ENCODE peak calls at places on chromosome 22, in six cellular contexts. One of them, this sample, is unnamed.

GRCh38 chr22:50606561-50607365 is 6.2 kb downstream of the MAPK8IP2 start:
- DNase-seq in mesenchymal stem cell: no peak
- DNase-seq in IMR-90: no peak
- DNase-seq in H9: no peak
- DNase-seq in H1: no peak
- DNase-seq in trophoblast cell: no peak
- DNase-seq in this sample: no peak

GRCh38 chr22:22878801-22879674 is 8.6 kb upstream of the IGLL5 start:
- DNase-seq in mesenchymal stem cell: no peak
- DNase-seq in IMR-90: no peak
- DNase-seq in H9: no peak
- DNase-seq in H1: no peak
- DNase-seq in trophoblast cell: no peak
- DNase-seq in this sample: no peak

GRCh38 chr22:39553429-39553828 is 17.1 kb upstream of the CACNA1I start:
- DNase-seq in mesenchymal stem cell: no peak
- DNase-seq in IMR-90: no peak
- DNase-seq in H9: no peak
- DNase-seq in H1: no peak
- DNase-seq in trophoblast cell: no peak
- DNase-seq in this sample: no peak

GRCh38 chr22:39417641-39418040 is 18.1 kb downstream of the TAB1 start:
- DNase-seq in mesenchymal stem cell: no peak
- DNase-seq in IMR-90: no peak
- DNase-seq in H9: no peak
- DNase-seq in H1: no peak
- DNase-seq in trophoblast cell: no peak
- DNase-seq in this sample: no peak

GRCh38 chr22:39574779-39575551 is 4.4 kb downstream of the CACNA1I start:
- DNase-seq in mesenchymal stem cell: peak; percentile 88
- DNase-seq in IMR-90: peak; percentile 95
- DNase-seq in H9: no peak
- DNase-seq in H1: no peak
- DNase-seq in trophoblast cell: peak; percentile 58
- DNase-seq in this sample: no peak

GRCh38 chr22:28381427-28382167 is 298.0 kb downstream of the TTC28 start:
- DNase-seq in mesenchymal stem cell: no peak
- DNase-seq in IMR-90: peak; percentile 65
- DNase-seq in H9: no peak
- DNase-seq in H1: no peak
- DNase-seq in trophoblast cell: no peak
- DNase-seq in this sample: no peak

GRCh38 chr22:50545522-50546325 is at the start of gene KLHDC7B:
- DNase-seq in mesenchymal stem cell: peak; percentile 55
- DNase-seq in IMR-90: peak; percentile 35
- DNase-seq in H9: no peak
- DNase-seq in H1: no peak
- DNase-seq in trophoblast cell: peak; percentile 43
- DNase-seq in this sample: no peak

GRCh38 chr22:49170053-49170452 is 657.6 kb downstream of the BRD1 start:
- DNase-seq in mesenchymal stem cell: no peak
- DNase-seq in IMR-90: no peak
- DNase-seq in H9: no peak
- DNase-seq in H1: no peak
- DNase-seq in trophoblast cell: no peak
- DNase-seq in this sample: no peak

GRCh38 chr22:29306175-29306829 is at the start of gene GAS2L1:
- DNase-seq in mesenchymal stem cell: peak; percentile 87
- DNase-seq in IMR-90: peak; percentile 73
- DNase-seq in H9: peak; percentile 84
- DNase-seq in H1: peak; percentile 50
- DNase-seq in trophoblast cell: peak; percentile 77
- DNase-seq in this sample: peak; percentile 61

GRCh38 chr22:39985383-39986045 is 9.2 kb upstream of the FAM83F start:
- DNase-seq in mesenchymal stem cell: no peak
- DNase-seq in IMR-90: no peak
- DNase-seq in H9: no peak
- DNase-seq in H1: no peak
- DNase-seq in trophoblast cell: no peak
- DNase-seq in this sample: no peak

GRCh38 chr22:43446037-43446803 is 34.4 kb downstream of the MPPED1 start:
- DNase-seq in mesenchymal stem cell: peak; percentile 34
- DNase-seq in IMR-90: peak; percentile 4
- DNase-seq in H9: no peak
- DNase-seq in H1: no peak
- DNase-seq in trophoblast cell: no peak
- DNase-seq in this sample: no peak

GRCh38 chr22:26549902-26550497 is 37.7 kb upstream of the TFIP11 start:
- DNase-seq in mesenchymal stem cell: no peak
- DNase-seq in IMR-90: no peak
- DNase-seq in H9: no peak
- DNase-seq in H1: no peak
- DNase-seq in trophoblast cell: no peak
- DNase-seq in this sample: no peak

GRCh38 chr22:26553056-26553752 is 36.7 kb downstream of the TPST2 start:
- DNase-seq in mesenchymal stem cell: peak; percentile 88
- DNase-seq in IMR-90: peak; percentile 94
- DNase-seq in H9: no peak
- DNase-seq in H1: no peak
- DNase-seq in trophoblast cell: peak; percentile 30
- DNase-seq in this sample: no peak

GRCh38 chr22:26551568-26551967 is 38.4 kb downstream of the TPST2 start:
- DNase-seq in mesenchymal stem cell: no peak
- DNase-seq in IMR-90: no peak
- DNase-seq in H9: no peak
- DNase-seq in H1: no peak
- DNase-seq in trophoblast cell: no peak
- DNase-seq in this sample: no peak

GRCh38 chr22:26550498-26551033 is 38.3 kb upstream of the TFIP11 start:
- DNase-seq in mesenchymal stem cell: peak; percentile 87
- DNase-seq in IMR-90: peak; percentile 98
- DNase-seq in H9: no peak
- DNase-seq in H1: no peak
- DNase-seq in trophoblast cell: no peak
- DNase-seq in this sample: no peak

GRCh38 chr22:26552466-26552865 is 37.5 kb downstream of the TPST2 start:
- DNase-seq in mesenchymal stem cell: peak; percentile 83
- DNase-seq in IMR-90: peak; percentile 73
- DNase-seq in H9: no peak
- DNase-seq in H1: no peak
- DNase-seq in trophoblast cell: no peak
- DNase-seq in this sample: no peak
- H3K4ac ChIP-seq in mesenchymal stem cell: peak overlapping the region; percentile 80
- H3K4ac ChIP-seq in IMR-90: peak overlapping the region; percentile 97
- H3K4ac ChIP-seq in H9: no peak overlapping the region
- H3K4ac ChIP-seq in H1: no peak overlapping the region
- H3K4ac ChIP-seq in trophoblast cell: peak overlapping the region; percentile 38
- H3K4ac ChIP-seq in this sample: no peak overlapping the region

GRCh38 chr22:30742291-30743256 is 47.9 kb downstream of the OSBP2 start:
- DNase-seq in mesenchymal stem cell: no peak
- DNase-seq in IMR-90: peak; percentile 54
- DNase-seq in H9: no peak
- DNase-seq in H1: no peak
- DNase-seq in trophoblast cell: no peak
- DNase-seq in this sample: no peak
- H4K91ac ChIP-seq in mesenchymal stem cell: no peak overlapping the region
- H4K91ac ChIP-seq in IMR-90: no peak overlapping the region
- H4K91ac ChIP-seq in H9: no peak overlapping the region
- H4K91ac ChIP-seq in H1: no peak overlapping the region
- H4K91ac ChIP-seq in trophoblast cell: no peak overlapping the region
- H4K91ac ChIP-seq in this sample: no peak overlapping the region

GRCh38 chr22:25451480-25452114 is 112.9 kb upstream of the GRK3 start:
- DNase-seq in mesenchymal stem cell: peak; percentile 9
- DNase-seq in IMR-90: peak; percentile 42
- DNase-seq in H9: no peak
- DNase-seq in H1: no peak
- DNase-seq in trophoblast cell: no peak
- DNase-seq in this sample: no peak

GRCh38 chr22:25447067-25447688 is 117.3 kb upstream of the GRK3 start:
- DNase-seq in mesenchymal stem cell: no peak
- DNase-seq in IMR-90: no peak
- DNase-seq in H9: no peak
- DNase-seq in H1: no peak
- DNase-seq in trophoblast cell: no peak
- DNase-seq in this sample: no peak

GRCh38 chr22:25448435-25449051 is 115.9 kb upstream of the GRK3 start:
- DNase-seq in mesenchymal stem cell: peak; percentile 55
- DNase-seq in IMR-90: peak; percentile 47
- DNase-seq in H9: no peak
- DNase-seq in H1: no peak
- DNase-seq in trophoblast cell: peak; percentile 11
- DNase-seq in this sample: no peak

GRCh38 chr22:25449781-25450317 is 114.6 kb upstream of the GRK3 start:
- DNase-seq in mesenchymal stem cell: no peak
- DNase-seq in IMR-90: no peak
- DNase-seq in H9: no peak
- DNase-seq in H1: no peak
- DNase-seq in trophoblast cell: peak; percentile 2
- DNase-seq in this sample: no peak

GRCh38 chr22:25447689-25448434 is 116.6 kb upstream of the GRK3 start:
- DNase-seq in mesenchymal stem cell: peak; percentile 81
- DNase-seq in IMR-90: peak; percentile 78
- DNase-seq in H9: peak; percentile 82
- DNase-seq in H1: peak; percentile 53
- DNase-seq in trophoblast cell: peak; percentile 94
- DNase-seq in this sample: peak; percentile 87
- H3K4ac ChIP-seq in mesenchymal stem cell: peak overlapping the region; percentile 35
- H3K4ac ChIP-seq in IMR-90: peak overlapping the region; percentile 75
- H3K4ac ChIP-seq in H9: no peak overlapping the region
- H3K4ac ChIP-seq in H1: no peak overlapping the region
- H3K4ac ChIP-seq in trophoblast cell: peak overlapping the region; percentile 84
- H3K4ac ChIP-seq in this sample: no peak overlapping the region

DNA sequence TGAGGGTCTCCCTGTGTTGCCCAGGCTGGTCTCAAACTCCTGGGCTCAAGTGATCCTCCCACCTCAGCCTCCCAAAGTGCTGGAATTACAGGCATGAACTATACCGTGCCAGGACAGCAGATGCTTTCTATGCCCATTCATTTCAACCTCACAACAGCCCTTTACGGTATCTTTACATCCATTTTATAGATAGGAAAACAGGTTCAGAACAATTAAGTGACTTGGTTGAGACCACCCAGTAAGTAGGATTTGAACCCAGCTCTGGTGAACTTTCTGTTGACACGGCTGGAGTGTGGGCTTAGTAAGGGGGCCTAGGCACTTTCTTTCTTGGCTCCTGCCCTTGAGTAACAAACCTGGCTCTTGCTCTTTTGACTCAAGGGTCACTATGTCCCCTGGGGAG is 25.7 kb downstream of the TEF start:
- DNase-seq in mesenchymal stem cell: no peak
- DNase-seq in IMR-90: no peak
- DNase-seq in H9: no peak
- DNase-seq in H1: no peak
- DNase-seq in trophoblast cell: no peak
- DNase-seq in this sample: no peak
- H4K91ac ChIP-seq in mesenchymal stem cell: no peak overlapping the region
- H4K91ac ChIP-seq in IMR-90: no peak overlapping the region
- H4K91ac ChIP-seq in H9: no peak overlapping the region
- H4K91ac ChIP-seq in H1: no peak overlapping the region
- H4K91ac ChIP-seq in trophoblast cell: no peak overlapping the region
- H4K91ac ChIP-seq in this sample: no peak overlapping the region

GRCh38 chr22:41831383-41831782 is 1.5 kb upstream of the SREBF2 start:
- DNase-seq in mesenchymal stem cell: peak; percentile 37
- DNase-seq in IMR-90: no peak
- DNase-seq in H9: no peak
- DNase-seq in H1: no peak
- DNase-seq in trophoblast cell: peak; percentile 98
- DNase-seq in this sample: no peak
- H3K4ac ChIP-seq in mesenchymal stem cell: no peak overlapping the region
- H3K4ac ChIP-seq in IMR-90: peak overlapping the region; percentile 18
- H3K4ac ChIP-seq in H9: no peak overlapping the region
- H3K4ac ChIP-seq in H1: no peak overlapping the region
- H3K4ac ChIP-seq in trophoblast cell: no peak overlapping the region
- H3K4ac ChIP-seq in this sample: no peak overlapping the region

DNA sequence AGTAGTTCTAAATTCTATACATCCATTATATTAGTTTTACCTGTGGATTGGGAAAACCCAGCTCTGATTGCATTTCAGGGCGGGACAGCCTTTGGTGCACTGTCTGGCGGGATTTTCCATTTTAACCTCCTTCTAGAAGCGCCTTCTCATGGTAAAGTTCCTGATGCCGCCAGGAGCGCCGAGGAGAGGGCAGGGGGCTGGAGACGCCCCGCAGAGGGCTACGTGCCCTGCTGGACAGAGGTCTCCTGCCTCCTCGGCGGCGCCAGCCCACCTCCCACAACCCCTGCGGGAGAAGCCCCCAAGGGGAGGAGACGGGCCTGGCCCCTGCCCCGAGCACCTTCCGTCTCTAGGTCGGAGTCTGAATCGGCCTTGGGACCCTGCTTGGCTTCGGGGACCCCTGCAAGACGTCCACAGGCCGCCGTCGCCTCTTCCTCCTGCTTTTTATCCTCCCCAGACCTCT is 1.2 kb upstream of the P2RX6 start:
- DNase-seq in mesenchymal stem cell: no peak
- DNase-seq in IMR-90: no peak
- DNase-seq in H9: no peak
- DNase-seq in H1: no peak
- DNase-seq in trophoblast cell: peak; percentile 26
- DNase-seq in this sample: no peak
- H4K91ac ChIP-seq in mesenchymal stem cell: peak overlapping the region; percentile 65
- H4K91ac ChIP-seq in IMR-90: no peak overlapping the region
- H4K91ac ChIP-seq in H9: no peak overlapping the region
- H4K91ac ChIP-seq in H1: no peak overlapping the region
- H4K91ac ChIP-seq in trophoblast cell: peak overlapping the region; percentile 49
- H4K91ac ChIP-seq in this sample: no peak overlapping the region

GRCh38 chr22:19291218-19291579 is 320 bp downstream of the CLTCL1 start:
- DNase-seq in mesenchymal stem cell: no peak
- DNase-seq in IMR-90: no peak
- DNase-seq in H9: peak; percentile 32
- DNase-seq in H1: no peak
- DNase-seq in trophoblast cell: no peak
- DNase-seq in this sample: no peak
- H3K4ac ChIP-seq in mesenchymal stem cell: peak overlapping the region; percentile 27
- H3K4ac ChIP-seq in IMR-90: peak overlapping the region; percentile 47
- H3K4ac ChIP-seq in H9: no peak overlapping the region
- H3K4ac ChIP-seq in H1: peak overlapping the region; percentile 81
- H3K4ac ChIP-seq in trophoblast cell: peak overlapping the region; percentile 23
- H3K4ac ChIP-seq in this sample: no peak overlapping the region

GRCh38 chr22:42231929-42232328 is 38.5 kb downstream of the TCF20 start:
- DNase-seq in mesenchymal stem cell: no peak
- DNase-seq in IMR-90: no peak
- DNase-seq in H9: no peak
- DNase-seq in H1: no peak
- DNase-seq in trophoblast cell: no peak
- DNase-seq in this sample: no peak

GRCh38 chr22:42233879-42234278 is 36.6 kb downstream of the TCF20 start:
- DNase-seq in mesenchymal stem cell: no peak
- DNase-seq in IMR-90: no peak
- DNase-seq in H9: no peak
- DNase-seq in H1: no peak
- DNase-seq in trophoblast cell: no peak
- DNase-seq in this sample: no peak

GRCh38 chr22:42236268-42236667 is 34.2 kb downstream of the TCF20 start:
- DNase-seq in mesenchymal stem cell: no peak
- DNase-seq in IMR-90: no peak
- DNase-seq in H9: no peak
- DNase-seq in H1: no peak
- DNase-seq in trophoblast cell: no peak
- DNase-seq in this sample: no peak

GRCh38 chr22:42236848-42237247 is 33.6 kb downstream of the TCF20 start:
- DNase-seq in mesenchymal stem cell: no peak
- DNase-seq in IMR-90: no peak
- DNase-seq in H9: no peak
- DNase-seq in H1: no peak
- DNase-seq in trophoblast cell: no peak
- DNase-seq in this sample: no peak
- H4K91ac ChIP-seq in mesenchymal stem cell: no peak overlapping the region
- H4K91ac ChIP-seq in IMR-90: no peak overlapping the region
- H4K91ac ChIP-seq in H9: no peak overlapping the region
- H4K91ac ChIP-seq in H1: no peak overlapping the region
- H4K91ac ChIP-seq in trophoblast cell: no peak overlapping the region
- H4K91ac ChIP-seq in this sample: no peak overlapping the region